ENCODE peak calls at places on chromosome 5, in seven cellular contexts. One of them, this sample, is unnamed.

GRCh38 chr5:142976861-142977260 is 206.7 kb downstream of the ARHGAP26 start:
- DNase-seq in left ventricle myocardium inferior: no peak
- DNase-seq in IMR-90: peak; percentile 29
- DNase-seq in fibroblast of lung: no peak
- DNase-seq in lower leg skin: no peak
- DNase-seq in astrocyte of the spinal cord: no peak
- DNase-seq in WERI-Rb-1: no peak
- DNase-seq in this sample: no peak

GRCh38 chr5:156326718-156327259 is at the start of gene SGCD:
- DNase-seq in astrocyte of the spinal cord: peak; percentile 77
- DNase-seq in WERI-Rb-1: peak; percentile 58
- DNase-seq in lower leg skin: peak; percentile 43
- DNase-seq in fibroblast of lung: peak; percentile 89
- DNase-seq in IMR-90: peak; percentile 90
- DNase-seq in left ventricle myocardium inferior: peak; percentile 71
- DNase-seq in this sample: peak; percentile 88

GRCh38 chr5:111122398-111122797 is 30.2 kb downstream of the WDR36 start:
- DNase-seq in WERI-Rb-1: no peak
- DNase-seq in fibroblast of lung: no peak
- DNase-seq in lower leg skin: no peak
- DNase-seq in left ventricle myocardium inferior: no peak
- DNase-seq in IMR-90: no peak
- DNase-seq in astrocyte of the spinal cord: no peak
- DNase-seq in this sample: no peak

GRCh38 chr5:107184066-107184465 is 486.7 kb downstream of the EFNA5 start:
- DNase-seq in lower leg skin: no peak
- DNase-seq in left ventricle myocardium inferior: no peak
- DNase-seq in fibroblast of lung: no peak
- DNase-seq in WERI-Rb-1: no peak
- DNase-seq in astrocyte of the spinal cord: no peak
- DNase-seq in IMR-90: no peak
- DNase-seq in this sample: peak; percentile 28

GRCh38 chr5:143376195-143376772 is 27.2 kb downstream of the NR3C1 start:
- DNase-seq in WERI-Rb-1: no peak
- DNase-seq in IMR-90: no peak
- DNase-seq in fibroblast of lung: no peak
- DNase-seq in astrocyte of the spinal cord: no peak
- DNase-seq in lower leg skin: no peak
- DNase-seq in left ventricle myocardium inferior: no peak
- DNase-seq in this sample: no peak

GRCh38 chr5:179914032-179914755 is 6.5 kb upstream of the TBC1D9B start:
- DNase-seq in fibroblast of lung: peak; percentile 28
- DNase-seq in left ventricle myocardium inferior: no peak
- DNase-seq in lower leg skin: peak; percentile 65
- DNase-seq in IMR-90: peak; percentile 53
- DNase-seq in astrocyte of the spinal cord: peak; percentile 35
- DNase-seq in WERI-Rb-1: no peak
- DNase-seq in this sample: peak; percentile 9

GRCh38 chr5:179759961-179760541 is 27.4 kb downstream of the MAML1 start:
- DNase-seq in left ventricle myocardium inferior: no peak
- DNase-seq in fibroblast of lung: no peak
- DNase-seq in WERI-Rb-1: no peak
- DNase-seq in lower leg skin: no peak
- DNase-seq in astrocyte of the spinal cord: no peak
- DNase-seq in IMR-90: no peak
- DNase-seq in this sample: no peak

GRCh38 chr5:157516016-157516415 is 56.0 kb downstream of the NIPAL4 start:
- DNase-seq in lower leg skin: no peak
- DNase-seq in WERI-Rb-1: peak; percentile 23
- DNase-seq in fibroblast of lung: peak; percentile 80
- DNase-seq in astrocyte of the spinal cord: peak; percentile 91
- DNase-seq in left ventricle myocardium inferior: no peak
- DNase-seq in IMR-90: peak; percentile 94
- DNase-seq in this sample: peak; percentile 78

GRCh38 chr5:140312067-140312790 is 9.3 kb upstream of the PFDN1 start:
- DNase-seq in astrocyte of the spinal cord: peak; percentile 95
- DNase-seq in fibroblast of lung: peak; percentile 87
- DNase-seq in IMR-90: peak; percentile 99
- DNase-seq in left ventricle myocardium inferior: no peak
- DNase-seq in lower leg skin: no peak
- DNase-seq in WERI-Rb-1: no peak
- DNase-seq in this sample: peak; percentile 94

GRCh38 chr5:1390861-1391600 is 46.1 kb upstream of the CLPTM1L start:
- DNase-seq in lower leg skin: no peak
- DNase-seq in IMR-90: no peak
- DNase-seq in WERI-Rb-1: no peak
- DNase-seq in fibroblast of lung: no peak
- DNase-seq in left ventricle myocardium inferior: no peak
- DNase-seq in astrocyte of the spinal cord: no peak
- DNase-seq in this sample: no peak

GRCh38 chr5:148966348-148966747 is 96.5 kb downstream of the SH3TC2 start:
- DNase-seq in astrocyte of the spinal cord: no peak
- DNase-seq in lower leg skin: peak; percentile 47
- DNase-seq in left ventricle myocardium inferior: no peak
- DNase-seq in WERI-Rb-1: no peak
- DNase-seq in fibroblast of lung: no peak
- DNase-seq in IMR-90: no peak
- DNase-seq in this sample: no peak

GRCh38 chr5:4233671-4234070 is 638.0 kb downstream of the IRX1 start:
- DNase-seq in left ventricle myocardium inferior: no peak
- DNase-seq in IMR-90: no peak
- DNase-seq in fibroblast of lung: no peak
- DNase-seq in lower leg skin: no peak
- DNase-seq in WERI-Rb-1: peak; percentile 66
- DNase-seq in astrocyte of the spinal cord: no peak
- DNase-seq in this sample: no peak
- TF ChIP-seq CTCF in left ventricle myocardium inferior: peak; percentile 52
- TF ChIP-seq CTCF in IMR-90: no peak
- TF ChIP-seq CTCF in fibroblast of lung: no peak
- TF ChIP-seq CTCF in lower leg skin: no peak
- TF ChIP-seq CTCF in WERI-Rb-1: peak; percentile 78
- TF ChIP-seq CTCF in astrocyte of the spinal cord: no peak
- TF ChIP-seq CTCF in this sample: no peak

GRCh38 chr5:159095882-159096554 is 3.7 kb downstream of the EBF1 start:
- DNase-seq in astrocyte of the spinal cord: no peak
- DNase-seq in fibroblast of lung: no peak
- DNase-seq in left ventricle myocardium inferior: no peak
- DNase-seq in WERI-Rb-1: no peak
- DNase-seq in lower leg skin: no peak
- DNase-seq in IMR-90: no peak
- DNase-seq in this sample: no peak

GRCh38 chr5:159098285-159099048 is 1.2 kb downstream of the EBF1 start:
- DNase-seq in astrocyte of the spinal cord: no peak
- DNase-seq in lower leg skin: no peak
- DNase-seq in WERI-Rb-1: no peak
- DNase-seq in fibroblast of lung: no peak
- DNase-seq in left ventricle myocardium inferior: no peak
- DNase-seq in IMR-90: no peak
- DNase-seq in this sample: no peak

GRCh38 chr5:159095218-159095617 is 4.5 kb downstream of the EBF1 start:
- DNase-seq in fibroblast of lung: no peak
- DNase-seq in astrocyte of the spinal cord: no peak
- DNase-seq in WERI-Rb-1: no peak
- DNase-seq in lower leg skin: no peak
- DNase-seq in IMR-90: no peak
- DNase-seq in left ventricle myocardium inferior: no peak
- DNase-seq in this sample: no peak

GRCh38 chr5:159097461-159098284 is 2.0 kb downstream of the EBF1 start:
- DNase-seq in fibroblast of lung: peak; percentile 62
- DNase-seq in left ventricle myocardium inferior: peak; percentile 57
- DNase-seq in lower leg skin: peak; percentile 36
- DNase-seq in astrocyte of the spinal cord: peak; percentile 49
- DNase-seq in IMR-90: peak; percentile 25
- DNase-seq in WERI-Rb-1: no peak
- DNase-seq in this sample: peak; percentile 55

GRCh38 chr5:159096555-159097460 is 2.9 kb downstream of the EBF1 start:
- DNase-seq in astrocyte of the spinal cord: no peak
- DNase-seq in lower leg skin: no peak
- DNase-seq in left ventricle myocardium inferior: no peak
- DNase-seq in WERI-Rb-1: no peak
- DNase-seq in fibroblast of lung: no peak
- DNase-seq in IMR-90: no peak
- DNase-seq in this sample: no peak
- H3K4me3 ChIP-seq in astrocyte of the spinal cord: peak overlapping the region; percentile 53
- H3K4me3 ChIP-seq in lower leg skin: peak overlapping the region; percentile 43
- H3K4me3 ChIP-seq in left ventricle myocardium inferior: peak overlapping the region; percentile 84
- H3K4me3 ChIP-seq in WERI-Rb-1: no peak overlapping the region
- H3K4me3 ChIP-seq in fibroblast of lung: peak overlapping the region; percentile 61
- H3K4me3 ChIP-seq in IMR-90: no peak overlapping the region
- H3K4me3 ChIP-seq in this sample: peak overlapping the region; percentile 72

DNA sequence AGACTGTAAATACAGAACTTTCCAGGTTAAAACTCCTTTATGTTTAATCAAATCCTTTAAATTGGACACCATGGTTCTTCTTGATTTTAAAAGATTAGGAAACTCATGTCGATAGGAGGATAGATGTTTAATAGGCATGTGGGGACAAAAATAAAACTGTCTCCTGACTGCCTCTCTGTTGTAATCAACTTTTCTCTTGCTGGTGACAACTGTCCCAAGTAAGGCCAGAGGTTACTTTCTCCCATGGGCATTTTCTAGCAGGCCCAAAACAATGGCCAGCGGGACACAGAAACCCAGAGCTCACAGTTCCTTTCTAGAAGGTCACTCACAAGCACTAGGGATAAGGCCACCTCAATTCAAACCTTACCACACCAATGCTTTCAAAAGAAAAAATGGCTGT is 14.5 kb downstream of the SLC36A2 start:
- DNase-seq in astrocyte of the spinal cord: no peak
- DNase-seq in fibroblast of lung: no peak
- DNase-seq in lower leg skin: no peak
- DNase-seq in WERI-Rb-1: no peak
- DNase-seq in IMR-90: no peak
- DNase-seq in left ventricle myocardium inferior: no peak
- DNase-seq in this sample: no peak
- TF ChIP-seq CTCF in astrocyte of the spinal cord: no peak
- TF ChIP-seq CTCF in fibroblast of lung: no peak
- TF ChIP-seq CTCF in lower leg skin: no peak
- TF ChIP-seq CTCF in WERI-Rb-1: no peak
- TF ChIP-seq CTCF in IMR-90: no peak
- TF ChIP-seq CTCF in left ventricle myocardium inferior: no peak
- TF ChIP-seq CTCF in this sample: no peak

GRCh38 chr5:9408964-9409363 is 136.9 kb downstream of the SEMA5A start:
- DNase-seq in astrocyte of the spinal cord: no peak
- DNase-seq in IMR-90: no peak
- DNase-seq in lower leg skin: no peak
- DNase-seq in fibroblast of lung: no peak
- DNase-seq in left ventricle myocardium inferior: no peak
- DNase-seq in WERI-Rb-1: no peak
- DNase-seq in this sample: no peak
- H3K4me3 ChIP-seq in astrocyte of the spinal cord: no peak overlapping the region
- H3K4me3 ChIP-seq in IMR-90: no peak overlapping the region
- H3K4me3 ChIP-seq in lower leg skin: no peak overlapping the region
- H3K4me3 ChIP-seq in fibroblast of lung: no peak overlapping the region
- H3K4me3 ChIP-seq in left ventricle myocardium inferior: no peak overlapping the region
- H3K4me3 ChIP-seq in WERI-Rb-1: no peak overlapping the region
- H3K4me3 ChIP-seq in this sample: no peak overlapping the region

DNA sequence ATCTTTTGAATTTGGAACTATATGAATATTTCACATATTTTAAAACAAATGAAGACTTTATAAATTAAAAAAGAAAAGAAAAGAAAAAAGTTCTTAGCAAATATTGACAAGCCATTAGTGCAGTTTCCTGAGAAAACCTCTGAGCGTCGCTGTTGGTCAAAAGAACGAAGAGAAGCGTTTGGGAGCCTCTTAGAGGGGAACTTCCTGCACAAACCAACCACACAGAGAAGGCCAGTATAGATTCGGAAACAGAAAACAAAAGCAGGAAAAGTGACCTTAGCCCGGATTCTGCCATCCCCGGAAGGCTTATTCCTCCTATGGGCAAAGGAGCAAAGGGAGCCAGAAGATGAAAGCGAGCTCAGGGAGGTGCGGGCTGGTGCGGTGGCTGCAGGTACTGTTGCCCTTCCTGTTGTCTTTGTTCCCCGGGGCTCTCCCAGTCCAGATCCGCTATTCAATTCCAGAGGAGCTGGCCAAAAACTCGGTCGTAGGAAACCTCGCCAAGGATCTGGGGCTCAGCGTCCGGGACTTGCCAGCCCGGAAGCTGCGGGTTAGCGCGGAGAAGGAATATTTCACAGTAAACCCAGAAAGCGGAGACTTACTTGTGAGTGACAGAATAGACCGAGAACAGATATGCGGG is at the start of gene PCDHGB2:
- DNase-seq in astrocyte of the spinal cord: peak; percentile 33
- DNase-seq in WERI-Rb-1: no peak
- DNase-seq in IMR-90: peak; percentile 64
- DNase-seq in lower leg skin: no peak
- DNase-seq in fibroblast of lung: peak; percentile 65
- DNase-seq in left ventricle myocardium inferior: no peak
- DNase-seq in this sample: peak; percentile 66
- TF ChIP-seq CTCF in astrocyte of the spinal cord: peak; percentile 38
- TF ChIP-seq CTCF in WERI-Rb-1: peak; percentile 2
- TF ChIP-seq CTCF in IMR-90: peak; percentile 48
- TF ChIP-seq CTCF in lower leg skin: no peak
- TF ChIP-seq CTCF in fibroblast of lung: peak; percentile 61
- TF ChIP-seq CTCF in left ventricle myocardium inferior: peak; percentile 64
- TF ChIP-seq CTCF in this sample: peak; percentile 44

DNA sequence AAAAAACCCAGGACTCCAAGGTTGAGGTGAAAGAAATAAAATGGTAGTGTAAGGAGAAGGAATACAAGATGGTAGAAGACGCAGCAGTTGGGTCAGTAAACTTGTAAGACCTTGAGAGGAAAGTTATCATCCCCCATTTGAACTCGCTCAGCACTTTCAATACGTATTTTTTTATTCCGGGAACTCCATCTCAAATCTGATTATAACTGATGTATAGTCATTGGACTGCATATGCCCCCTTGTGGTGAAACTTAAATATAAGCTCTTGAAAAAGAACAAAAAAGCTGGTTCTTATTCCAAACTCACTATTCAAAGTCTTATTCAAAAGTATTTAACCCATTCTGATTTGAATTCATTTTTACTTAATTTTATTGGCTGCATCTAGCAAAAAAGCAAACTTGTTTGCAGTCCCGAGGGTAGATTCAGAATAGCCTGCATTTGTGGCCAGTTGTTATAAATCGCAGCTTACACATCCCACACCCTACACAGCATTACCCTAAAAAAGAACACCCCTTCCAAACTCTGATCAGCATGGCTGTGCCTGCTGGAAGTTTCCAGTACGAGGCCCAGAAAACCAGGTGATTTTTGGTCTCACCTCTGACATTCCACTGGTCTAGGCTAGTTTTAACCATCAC is 118.0 kb downstream of the ESM1 start:
- DNase-seq in WERI-Rb-1: no peak
- DNase-seq in left ventricle myocardium inferior: no peak
- DNase-seq in IMR-90: peak; percentile 75
- DNase-seq in lower leg skin: no peak
- DNase-seq in fibroblast of lung: peak; percentile 83
- DNase-seq in astrocyte of the spinal cord: peak; percentile 76
- DNase-seq in this sample: peak; percentile 81
- H3K4me3 ChIP-seq in WERI-Rb-1: no peak overlapping the region
- H3K4me3 ChIP-seq in left ventricle myocardium inferior: peak overlapping the region; percentile 40
- H3K4me3 ChIP-seq in IMR-90: peak overlapping the region; percentile 24
- H3K4me3 ChIP-seq in lower leg skin: no peak overlapping the region
- H3K4me3 ChIP-seq in fibroblast of lung: no peak overlapping the region
- H3K4me3 ChIP-seq in astrocyte of the spinal cord: no peak overlapping the region
- H3K4me3 ChIP-seq in this sample: no peak overlapping the region